ENCODE peak calls at places on chromosomes 13 and 19, in seven cellular contexts. I, U, F, K, S, X and V are unnamed samples.
A peak's percentile ranks its signal among the peaks of the same experiment; 100 is the strongest.

GRCh38 chr19:34787059-34787824 is 14.2 kb upstream of the ZNF599 start:
- DNase-seq in K (no peak), U (no peak), I (no peak), S (no peak), X (no peak), F (no peak), V (no peak)

GRCh38 chr13:33228645-33229445 is 56.7 kb downstream of the STARD13 start:
- DNase-seq in I (no peak), K (no peak), S (no peak), F (peak; percentile 46), X (no peak), U (peak; percentile 58), V (no peak)

GRCh38 chr19:43934055-43934984 is 762 bp downstream of the ZNF45 start:
- DNase-seq in X (no peak), K (no peak), S (no peak), U (peak; percentile 13), I (no peak), F (no peak), V (no peak)

GRCh38 chr13:111552891-111553637 is 232.6 kb downstream of the TEX29 start:
- DNase-seq in K (no peak), F (no peak), I (no peak), X (no peak), U (no peak), S (no peak), V (no peak)

GRCh38 chr19:50480281-50481111 is 3.8 kb upstream of the GARIN5A start:
- DNase-seq in F (no peak), I (no peak), X (no peak), K (no peak), S (no peak), U (no peak), V (no peak)

GRCh38 chr19:33392341-33393285 is 19.1 kb downstream of the CEBPG start:
- DNase-seq in U (no peak), F (no peak), X (peak; percentile 12), I (no peak), S (no peak), K (no peak), V (peak; percentile 81)

GRCh38 chr13:44437356-44438233 is 64.0 kb downstream of the SERP2 start:
- DNase-seq in I (no peak), S (no peak), X (no peak), F (peak; percentile 67), U (peak; percentile 56), K (no peak), V (no peak)

GRCh38 chr13:94272038-94272437 is 207.4 kb downstream of the DCT start:
- DNase-seq in U (peak; percentile 3), I (no peak), F (no peak), S (no peak), K (no peak), X (no peak), V (peak; percentile 75)

GRCh38 chr19:44346556-44346955 is 9.9 kb downstream of the ZNF112 start:
- DNase-seq in S (no peak), X (no peak), K (no peak), U (no peak), F (no peak), I (no peak), V (no peak)

GRCh38 chr19:9413240-9413954 is 22.0 kb downstream of the ZNF266 start:
- DNase-seq in F (no peak), K (no peak), S (no peak), U (no peak), I (no peak), X (no peak), V (no peak)

GRCh38 chr13:32205426-32206096 is 109.6 kb downstream of the ZAR1L start:
- DNase-seq in I (no peak), X (no peak), F (no peak), S (no peak), K (no peak), U (no peak), V (no peak)

GRCh38 chr19:4748589-4748988 is 24.9 kb upstream of the DPP9 start:
- DNase-seq in K (no peak), U (no peak), F (no peak), X (no peak), S (no peak), I (no peak), V (no peak)

GRCh38 chr19:5607318-5608270 is 15.0 kb downstream of the SAFB2 start:
- DNase-seq in U (no peak), K (no peak), S (no peak), F (no peak), I (no peak), X (no peak), V (no peak)

GRCh38 chr19:16330368-16330801 is 5.8 kb downstream of the KLF2 start:
- DNase-seq in U (peak; percentile 97), S (no peak), I (no peak), K (peak; percentile 94), F (peak; percentile 94), X (no peak), V (peak; percentile 95)

GRCh38 chr13:97235549-97236206 is 13.5 kb downstream of the MBNL2 start:
- DNase-seq in U (no peak), F (no peak), X (no peak), S (no peak), K (no peak), I (no peak), V (no peak)

GRCh38 chr13:32728327-32728726 is 142.1 kb downstream of the PDS5B start:
- DNase-seq in S (no peak), U (no peak), F (no peak), I (no peak), K (no peak), X (no peak), V (no peak)